ENCODE peak calls at places on chromosomes 12 and 14, in six cellular contexts. One of them, this sample, is unnamed.

GRCh38 chr14:33210304-33210703 is 271.6 kb downstream of the NPAS3 start:
- DNase-seq in T-helper 2 cell treated with Interferon-gamma antibody and Interleukin-4, amounts not matched to agents 5 μg/mL and 100 μg/mL, for 36 hours: no peak
- DNase-seq in lower leg skin: no peak
- DNase-seq in stromal cell of bone marrow: peak
- DNase-seq in Calu3: no peak
- DNase-seq in cortex of kidney: no peak
- DNase-seq in this sample: no peak

GRCh38 chr12:92603741-92604432 is 98.9 kb upstream of the PLEKHG7 start:
- DNase-seq in cortex of kidney: no peak
- DNase-seq in lower leg skin: no peak
- DNase-seq in Calu3: peak
- DNase-seq in T-helper 2 cell treated with Interferon-gamma antibody and Interleukin-4, amounts not matched to agents 5 μg/mL and 100 μg/mL, for 36 hours: peak
- DNase-seq in stromal cell of bone marrow: no peak
- DNase-seq in this sample: no peak

GRCh38 chr12:25583545-25583944 is 30.5 kb upstream of the LMNTD1 start:
- DNase-seq in lower leg skin: no peak
- DNase-seq in stromal cell of bone marrow: no peak
- DNase-seq in cortex of kidney: no peak
- DNase-seq in Calu3: peak
- DNase-seq in T-helper 2 cell treated with Interferon-gamma antibody and Interleukin-4, amounts not matched to agents 5 μg/mL and 100 μg/mL, for 36 hours: no peak
- DNase-seq in this sample: no peak

GRCh38 chr14:58072288-58073071 is 79.5 kb downstream of the ARMH4 start:
- DNase-seq in T-helper 2 cell treated with Interferon-gamma antibody and Interleukin-4, amounts not matched to agents 5 μg/mL and 100 μg/mL, for 36 hours: peak
- DNase-seq in stromal cell of bone marrow: peak
- DNase-seq in Calu3: peak
- DNase-seq in cortex of kidney: no peak
- DNase-seq in lower leg skin: no peak
- DNase-seq in this sample: peak

GRCh38 chr14:72943876-72944430 is 17.7 kb downstream of the DCAF4 start:
- DNase-seq in cortex of kidney: no peak
- DNase-seq in lower leg skin: no peak
- DNase-seq in T-helper 2 cell treated with Interferon-gamma antibody and Interleukin-4, amounts not matched to agents 5 μg/mL and 100 μg/mL, for 36 hours: no peak
- DNase-seq in Calu3: no peak
- DNase-seq in stromal cell of bone marrow: no peak
- DNase-seq in this sample: no peak

GRCh38 chr12:128307791-128308190 is 40.8 kb downstream of the TMEM132C start:
- DNase-seq in T-helper 2 cell treated with Interferon-gamma antibody and Interleukin-4, amounts not matched to agents 5 μg/mL and 100 μg/mL, for 36 hours: no peak
- DNase-seq in stromal cell of bone marrow: no peak
- DNase-seq in Calu3: no peak
- DNase-seq in lower leg skin: no peak
- DNase-seq in cortex of kidney: no peak
- DNase-seq in this sample: no peak

GRCh38 chr12:121718653-121719239 is 6.2 kb downstream of the TMEM120B start:
- DNase-seq in T-helper 2 cell treated with Interferon-gamma antibody and Interleukin-4, amounts not matched to agents 5 μg/mL and 100 μg/mL, for 36 hours: no peak
- DNase-seq in cortex of kidney: no peak
- DNase-seq in lower leg skin: no peak
- DNase-seq in Calu3: no peak
- DNase-seq in stromal cell of bone marrow: no peak
- DNase-seq in this sample: no peak

GRCh38 chr12:2613674-2614073 is 181.1 kb upstream of the FKBP4 start:
- DNase-seq in lower leg skin: no peak
- DNase-seq in stromal cell of bone marrow: peak
- DNase-seq in cortex of kidney: no peak
- DNase-seq in T-helper 2 cell treated with Interferon-gamma antibody and Interleukin-4, amounts not matched to agents 5 μg/mL and 100 μg/mL, for 36 hours: peak
- DNase-seq in Calu3: no peak
- DNase-seq in this sample: no peak

GRCh38 chr14:92963301-92964123 is 40.6 kb downstream of the CHGA start:
- DNase-seq in Calu3: no peak
- DNase-seq in cortex of kidney: no peak
- DNase-seq in T-helper 2 cell treated with Interferon-gamma antibody and Interleukin-4, amounts not matched to agents 5 μg/mL and 100 μg/mL, for 36 hours: no peak
- DNase-seq in lower leg skin: no peak
- DNase-seq in stromal cell of bone marrow: no peak
- DNase-seq in this sample: no peak

GRCh38 chr12:3432176-3432742 is 58.7 kb upstream of the PRMT8 start:
- DNase-seq in lower leg skin: peak
- DNase-seq in Calu3: no peak
- DNase-seq in T-helper 2 cell treated with Interferon-gamma antibody and Interleukin-4, amounts not matched to agents 5 μg/mL and 100 μg/mL, for 36 hours: no peak
- DNase-seq in stromal cell of bone marrow: no peak
- DNase-seq in cortex of kidney: no peak
- DNase-seq in this sample: no peak

GRCh38 chr12:91744613-91745012 is 401.0 kb downstream of the BTG1 start:
- DNase-seq in Calu3: no peak
- DNase-seq in cortex of kidney: no peak
- DNase-seq in stromal cell of bone marrow: no peak
- DNase-seq in lower leg skin: no peak
- DNase-seq in T-helper 2 cell treated with Interferon-gamma antibody and Interleukin-4, amounts not matched to agents 5 μg/mL and 100 μg/mL, for 36 hours: no peak
- DNase-seq in this sample: no peak

GRCh38 chr12:69501154-69501895 is 31.1 kb downstream of the FRS2 start:
- DNase-seq in cortex of kidney: no peak
- DNase-seq in T-helper 2 cell treated with Interferon-gamma antibody and Interleukin-4, amounts not matched to agents 5 μg/mL and 100 μg/mL, for 36 hours: no peak
- DNase-seq in lower leg skin: no peak
- DNase-seq in Calu3: no peak
- DNase-seq in stromal cell of bone marrow: no peak
- DNase-seq in this sample: no peak

GRCh38 chr14:73491256-73491976 is 683 bp downstream of the RIOX1 start:
- DNase-seq in stromal cell of bone marrow: peak
- DNase-seq in lower leg skin: peak
- DNase-seq in Calu3: peak
- DNase-seq in cortex of kidney: no peak
- DNase-seq in T-helper 2 cell treated with Interferon-gamma antibody and Interleukin-4, amounts not matched to agents 5 μg/mL and 100 μg/mL, for 36 hours: peak
- DNase-seq in this sample: peak

GRCh38 chr14:71591929-71592328 is 340.3 kb upstream of the RGS6 start:
- DNase-seq in cortex of kidney: no peak
- DNase-seq in Calu3: peak
- DNase-seq in lower leg skin: no peak
- DNase-seq in T-helper 2 cell treated with Interferon-gamma antibody and Interleukin-4, amounts not matched to agents 5 μg/mL and 100 μg/mL, for 36 hours: peak
- DNase-seq in stromal cell of bone marrow: peak
- DNase-seq in this sample: no peak

GRCh38 chr14:104291123-104292000 is 153.0 kb downstream of the KIF26A start:
- DNase-seq in stromal cell of bone marrow: no peak
- DNase-seq in cortex of kidney: no peak
- DNase-seq in T-helper 2 cell treated with Interferon-gamma antibody and Interleukin-4, amounts not matched to agents 5 μg/mL and 100 μg/mL, for 36 hours: no peak
- DNase-seq in Calu3: no peak
- DNase-seq in lower leg skin: peak
- DNase-seq in this sample: no peak

GRCh38 chr12:48069253-48069652 is 36.6 kb downstream of the SENP1 start:
- DNase-seq in lower leg skin: no peak
- DNase-seq in stromal cell of bone marrow: no peak
- DNase-seq in T-helper 2 cell treated with Interferon-gamma antibody and Interleukin-4, amounts not matched to agents 5 μg/mL and 100 μg/mL, for 36 hours: no peak
- DNase-seq in cortex of kidney: no peak
- DNase-seq in Calu3: no peak
- DNase-seq in this sample: no peak

GRCh38 chr12:66653801-66654200 is 25.1 kb downstream of the GRIP1 start:
- DNase-seq in cortex of kidney: no peak
- DNase-seq in Calu3: no peak
- DNase-seq in lower leg skin: no peak
- DNase-seq in stromal cell of bone marrow: no peak
- DNase-seq in T-helper 2 cell treated with Interferon-gamma antibody and Interleukin-4, amounts not matched to agents 5 μg/mL and 100 μg/mL, for 36 hours: no peak
- DNase-seq in this sample: no peak

GRCh38 chr12:123058980-123059379 is 78.5 kb downstream of the ARL6IP4 start:
- DNase-seq in lower leg skin: no peak
- DNase-seq in cortex of kidney: no peak
- DNase-seq in stromal cell of bone marrow: no peak
- DNase-seq in T-helper 2 cell treated with Interferon-gamma antibody and Interleukin-4, amounts not matched to agents 5 μg/mL and 100 μg/mL, for 36 hours: no peak
- DNase-seq in Calu3: no peak
- DNase-seq in this sample: no peak

GRCh38 chr12:81128930-81129554 is 51.2 kb downstream of the ACSS3 start:
- DNase-seq in lower leg skin: no peak
- DNase-seq in Calu3: peak
- DNase-seq in T-helper 2 cell treated with Interferon-gamma antibody and Interleukin-4, amounts not matched to agents 5 μg/mL and 100 μg/mL, for 36 hours: no peak
- DNase-seq in stromal cell of bone marrow: peak
- DNase-seq in cortex of kidney: no peak
- DNase-seq in this sample: no peak

GRCh38 chr12:14313379-14313778 is 52.1 kb upstream of the ATF7IP start:
- DNase-seq in cortex of kidney: no peak
- DNase-seq in lower leg skin: no peak
- DNase-seq in T-helper 2 cell treated with Interferon-gamma antibody and Interleukin-4, amounts not matched to agents 5 μg/mL and 100 μg/mL, for 36 hours: no peak
- DNase-seq in Calu3: no peak
- DNase-seq in stromal cell of bone marrow: no peak
- DNase-seq in this sample: no peak

GRCh38 chr12:81257952-81258551 is 180.2 kb downstream of the ACSS3 start:
- DNase-seq in lower leg skin: no peak
- DNase-seq in Calu3: peak
- DNase-seq in T-helper 2 cell treated with Interferon-gamma antibody and Interleukin-4, amounts not matched to agents 5 μg/mL and 100 μg/mL, for 36 hours: no peak
- DNase-seq in cortex of kidney: no peak
- DNase-seq in stromal cell of bone marrow: peak
- DNase-seq in this sample: no peak

GRCh38 chr12:112841891-112842290 is 50.3 kb downstream of the RPH3A start:
- DNase-seq in lower leg skin: peak
- DNase-seq in T-helper 2 cell treated with Interferon-gamma antibody and Interleukin-4, amounts not matched to agents 5 μg/mL and 100 μg/mL, for 36 hours: no peak
- DNase-seq in stromal cell of bone marrow: peak
- DNase-seq in Calu3: no peak
- DNase-seq in cortex of kidney: no peak
- DNase-seq in this sample: no peak

GRCh38 chr14:97956944-97957343 is 1159.8 kb downstream of the VRK1 start:
- DNase-seq in stromal cell of bone marrow: no peak
- DNase-seq in cortex of kidney: no peak
- DNase-seq in T-helper 2 cell treated with Interferon-gamma antibody and Interleukin-4, amounts not matched to agents 5 μg/mL and 100 μg/mL, for 36 hours: no peak
- DNase-seq in Calu3: no peak
- DNase-seq in lower leg skin: no peak
- DNase-seq in this sample: no peak

GRCh38 chr14:94461526-94462218 is 9.1 kb upstream of the SERPINA11 start:
- DNase-seq in stromal cell of bone marrow: no peak
- DNase-seq in T-helper 2 cell treated with Interferon-gamma antibody and Interleukin-4, amounts not matched to agents 5 μg/mL and 100 μg/mL, for 36 hours: no peak
- DNase-seq in cortex of kidney: no peak
- DNase-seq in Calu3: no peak
- DNase-seq in lower leg skin: peak
- DNase-seq in this sample: no peak

GRCh38 chr14:94173471-94173884 is 644 bp upstream of the PPP4R4 start:
- DNase-seq in stromal cell of bone marrow: no peak
- DNase-seq in cortex of kidney: no peak
- DNase-seq in lower leg skin: no peak
- DNase-seq in Calu3: peak
- DNase-seq in T-helper 2 cell treated with Interferon-gamma antibody and Interleukin-4, amounts not matched to agents 5 μg/mL and 100 μg/mL, for 36 hours: no peak
- DNase-seq in this sample: no peak

GRCh38 chr12:11706509-11707331 is 57.2 kb downstream of the ETV6 start:
- DNase-seq in Calu3: peak
- DNase-seq in stromal cell of bone marrow: no peak
- DNase-seq in cortex of kidney: no peak
- DNase-seq in T-helper 2 cell treated with Interferon-gamma antibody and Interleukin-4, amounts not matched to agents 5 μg/mL and 100 μg/mL, for 36 hours: no peak
- DNase-seq in lower leg skin: no peak
- DNase-seq in this sample: no peak

GRCh38 chr14:59630281-59630963 is 53.8 kb upstream of the CCDC175 start:
- DNase-seq in lower leg skin: no peak
- DNase-seq in T-helper 2 cell treated with Interferon-gamma antibody and Interleukin-4, amounts not matched to agents 5 μg/mL and 100 μg/mL, for 36 hours: no peak
- DNase-seq in Calu3: no peak
- DNase-seq in stromal cell of bone marrow: no peak
- DNase-seq in cortex of kidney: no peak
- DNase-seq in this sample: peak

GRCh38 chr14:94111276-94112095 is 950 bp downstream of the IFI27 start:
- DNase-seq in Calu3: no peak
- DNase-seq in stromal cell of bone marrow: no peak
- DNase-seq in T-helper 2 cell treated with Interferon-gamma antibody and Interleukin-4, amounts not matched to agents 5 μg/mL and 100 μg/mL, for 36 hours: no peak
- DNase-seq in lower leg skin: peak
- DNase-seq in cortex of kidney: no peak
- DNase-seq in this sample: no peak

GRCh38 chr12:14769462-14769836 is 33.8 kb downstream of the WBP11 start:
- DNase-seq in stromal cell of bone marrow: no peak
- DNase-seq in Calu3: peak
- DNase-seq in T-helper 2 cell treated with Interferon-gamma antibody and Interleukin-4, amounts not matched to agents 5 μg/mL and 100 μg/mL, for 36 hours: no peak
- DNase-seq in lower leg skin: peak
- DNase-seq in cortex of kidney: no peak
- DNase-seq in this sample: no peak

GRCh38 chr14:97221572-97221971 is 424.4 kb downstream of the VRK1 start:
- DNase-seq in T-helper 2 cell treated with Interferon-gamma antibody and Interleukin-4, amounts not matched to agents 5 μg/mL and 100 μg/mL, for 36 hours: no peak
- DNase-seq in lower leg skin: no peak
- DNase-seq in Calu3: no peak
- DNase-seq in cortex of kidney: no peak
- DNase-seq in stromal cell of bone marrow: no peak
- DNase-seq in this sample: no peak

GRCh38 chr12:3704512-3705348 is 48.2 kb downstream of the CRACR2A start:
- DNase-seq in cortex of kidney: no peak
- DNase-seq in lower leg skin: no peak
- DNase-seq in T-helper 2 cell treated with Interferon-gamma antibody and Interleukin-4, amounts not matched to agents 5 μg/mL and 100 μg/mL, for 36 hours: no peak
- DNase-seq in stromal cell of bone marrow: peak
- DNase-seq in Calu3: no peak
- DNase-seq in this sample: no peak

GRCh38 chr14:91918159-91918883 is 29.2 kb downstream of the FBLN5 start:
- DNase-seq in stromal cell of bone marrow: no peak
- DNase-seq in lower leg skin: no peak
- DNase-seq in T-helper 2 cell treated with Interferon-gamma antibody and Interleukin-4, amounts not matched to agents 5 μg/mL and 100 μg/mL, for 36 hours: no peak
- DNase-seq in Calu3: no peak
- DNase-seq in cortex of kidney: no peak
- DNase-seq in this sample: no peak

GRCh38 chr14:77645520-77646230 is 29.2 kb upstream of the SPTLC2 start:
- DNase-seq in lower leg skin: no peak
- DNase-seq in cortex of kidney: no peak
- DNase-seq in stromal cell of bone marrow: no peak
- DNase-seq in Calu3: no peak
- DNase-seq in T-helper 2 cell treated with Interferon-gamma antibody and Interleukin-4, amounts not matched to agents 5 μg/mL and 100 μg/mL, for 36 hours: no peak
- DNase-seq in this sample: no peak

GRCh38 chr12:51863363-51863920 is 14.9 kb upstream of the FIGNL2 start:
- DNase-seq in lower leg skin: no peak
- DNase-seq in cortex of kidney: no peak
- DNase-seq in stromal cell of bone marrow: no peak
- DNase-seq in T-helper 2 cell treated with Interferon-gamma antibody and Interleukin-4, amounts not matched to agents 5 μg/mL and 100 μg/mL, for 36 hours: no peak
- DNase-seq in Calu3: no peak
- DNase-seq in this sample: no peak

GRCh38 chr12:71476513-71476912 is 36.9 kb downstream of the LGR5 start:
- DNase-seq in stromal cell of bone marrow: peak
- DNase-seq in T-helper 2 cell treated with Interferon-gamma antibody and Interleukin-4, amounts not matched to agents 5 μg/mL and 100 μg/mL, for 36 hours: no peak
- DNase-seq in Calu3: no peak
- DNase-seq in lower leg skin: no peak
- DNase-seq in cortex of kidney: no peak
- DNase-seq in this sample: no peak

GRCh38 chr14:99884834-99885648 is 91.8 kb downstream of the EML1 start:
- DNase-seq in stromal cell of bone marrow: peak
- DNase-seq in T-helper 2 cell treated with Interferon-gamma antibody and Interleukin-4, amounts not matched to agents 5 μg/mL and 100 μg/mL, for 36 hours: no peak
- DNase-seq in lower leg skin: no peak
- DNase-seq in Calu3: peak
- DNase-seq in cortex of kidney: no peak
- DNase-seq in this sample: no peak

This sample was measured in anterior cingulate cortex.